ENCODE peak calls at places on chromosomes 12 and 14, in ten cellular contexts. J is transverse colon, O is spleen, F is endothelial cell of umbilical vein, E is breast epithelium, B is lower leg skin, D is adrenal gland, K is K562, M is HCT116, Q is heart left ventricle. Y is an unnamed sample.

GRCh38 chr14:77099425-77100167 is 1.5 kb downstream of the CIPC start:
- DNase-seq in J (no peak), O (no peak), F (peak; percentile 43), K (peak; percentile 53), D (no peak), Q (no peak), E (no peak), B (no peak), M (no peak), Y (no peak)

GRCh38 chr12:121452356-121453021 is 52.6 kb downstream of the RNF34 start:
- DNase-seq in B (peak; percentile 91), F (peak; percentile 6), Q (no peak), K (no peak), O (no peak), J (peak; percentile 76), D (no peak), M (no peak), E (peak; percentile 71), Y (no peak)

GRCh38 chr14:78184151-78184550 is 14.0 kb downstream of the NRXN3 start:
- DNase-seq in D (no peak), B (peak; percentile 9), K (no peak), E (no peak), Q (no peak), O (peak; percentile 15), M (no peak), F (no peak), J (no peak), Y (no peak)

GRCh38 chr14:88919502-88919901 is 95.1 kb downstream of the TTC8 start:
- DNase-seq in B (peak; percentile 39), E (no peak), J (peak; percentile 68), O (no peak), M (no peak), Q (no peak), D (no peak), K (no peak), F (no peak), Y (no peak)

GRCh38 chr12:14931359-14931758 is 7.0 kb downstream of the ERP27 start:
- DNase-seq in M (no peak), B (no peak), O (no peak), Q (no peak), D (no peak), F (no peak), J (no peak), K (no peak), E (no peak), Y (no peak)

GRCh38 chr12:122023339-122024131 is 1.9 kb downstream of the BCL7A start:
- DNase-seq in D (peak; percentile 72), J (peak; percentile 60), M (peak; percentile 42), O (peak; percentile 79), K (peak; percentile 69), B (peak; percentile 95), F (peak; percentile 79), E (peak; percentile 78), Q (peak; percentile 75), Y (peak; percentile 83)

GRCh38 chr12:24561411-24561871 is 387.5 kb downstream of the BCAT1 start:
- DNase-seq in Q (no peak), F (no peak), K (no peak), J (peak; percentile 10), E (no peak), M (no peak), O (no peak), D (peak; percentile 25), B (no peak), Y (peak; percentile 23)

GRCh38 chr12:39426636-39427245 is 16.2 kb downstream of the KIF21A start:
- DNase-seq in D (no peak), O (no peak), J (no peak), Q (no peak), F (no peak), B (no peak), E (no peak), K (no peak), M (no peak), Y (no peak)

GRCh38 chr12:94622475-94622874 is 27.9 kb downstream of the TMCC3 start:
- DNase-seq in D (no peak), K (no peak), E (no peak), J (no peak), F (peak; percentile 93), M (no peak), Q (no peak), B (no peak), O (no peak), Y (no peak)

GRCh38 chr14:75343914-75344313 is 65.3 kb downstream of the FOS start:
- DNase-seq in J (no peak), E (no peak), D (no peak), K (no peak), Q (no peak), F (no peak), B (no peak), M (no peak), O (no peak), Y (no peak)

GRCh38 chr14:31934767-31935266 is 142.3 kb upstream of the ARHGAP5 start:
- DNase-seq in J (peak; percentile 67), M (peak; percentile 58), D (peak; percentile 52), B (no peak), F (peak; percentile 53), E (peak; percentile 54), K (peak; percentile 57), Q (no peak), O (no peak), Y (no peak)

GRCh38 chr14:92960706-92961566 is 38.0 kb downstream of the CHGA start:
- DNase-seq in M (peak; percentile 32), J (no peak), D (no peak), F (no peak), K (no peak), E (no peak), Q (peak; percentile 47), B (no peak), O (peak; percentile 61), Y (no peak)

GRCh38 chr12:95147836-95148235 is 69.4 kb downstream of the FGD6 start:
- DNase-seq in M (no peak), E (no peak), F (no peak), K (no peak), O (no peak), Q (no peak), B (no peak), D (no peak), J (no peak), Y (no peak)

GRCh38 chr12:41967668-41968649 is 176.7 kb downstream of the GXYLT1 start:
- DNase-seq in E (no peak), K (no peak), M (no peak), F (peak; percentile 17), O (no peak), B (no peak), D (no peak), J (no peak), Q (no peak), Y (no peak)

GRCh38 chr14:51908086-51908485 is 47.7 kb downstream of the GNG2 start:
- DNase-seq in Q (no peak), K (no peak), M (no peak), F (no peak), E (no peak), B (no peak), J (no peak), D (no peak), O (no peak), Y (no peak)

GRCh38 chr14:24160850-24161804 is at the start of gene IRF9:
- DNase-seq in E (peak; percentile 93), Q (peak; percentile 97), M (peak; percentile 89), J (peak; percentile 98), F (peak; percentile 97), O (peak; percentile 98), B (peak; percentile 99), D (peak; percentile 99), K (peak; percentile 96), Y (peak; percentile 95)
- TF ChIP-seq POLR2A in E (peak; percentile 52), Q (peak; percentile 59), M (peak; percentile 53), J (peak; percentile 75), F (peak; percentile 88), O (peak; percentile 69), B (no peak), D (peak; percentile 15), K (peak; percentile 73), Y (peak; percentile 56)

GRCh38 chr14:57818511-57818910 is 47.4 kb downstream of the SLC35F4 start:
- DNase-seq in K (no peak), D (no peak), B (no peak), Q (no peak), M (no peak), E (no peak), F (no peak), J (no peak), O (no peak), Y (no peak)
- H3K4me3 ChIP-seq in K (no peak overlapping the region), D (no peak overlapping the region), B (no peak overlapping the region), Q (no peak overlapping the region), M (no peak overlapping the region), E (no peak overlapping the region), F (no peak overlapping the region), J (no peak overlapping the region), O (no peak overlapping the region), Y (no peak overlapping the region)

DNA sequence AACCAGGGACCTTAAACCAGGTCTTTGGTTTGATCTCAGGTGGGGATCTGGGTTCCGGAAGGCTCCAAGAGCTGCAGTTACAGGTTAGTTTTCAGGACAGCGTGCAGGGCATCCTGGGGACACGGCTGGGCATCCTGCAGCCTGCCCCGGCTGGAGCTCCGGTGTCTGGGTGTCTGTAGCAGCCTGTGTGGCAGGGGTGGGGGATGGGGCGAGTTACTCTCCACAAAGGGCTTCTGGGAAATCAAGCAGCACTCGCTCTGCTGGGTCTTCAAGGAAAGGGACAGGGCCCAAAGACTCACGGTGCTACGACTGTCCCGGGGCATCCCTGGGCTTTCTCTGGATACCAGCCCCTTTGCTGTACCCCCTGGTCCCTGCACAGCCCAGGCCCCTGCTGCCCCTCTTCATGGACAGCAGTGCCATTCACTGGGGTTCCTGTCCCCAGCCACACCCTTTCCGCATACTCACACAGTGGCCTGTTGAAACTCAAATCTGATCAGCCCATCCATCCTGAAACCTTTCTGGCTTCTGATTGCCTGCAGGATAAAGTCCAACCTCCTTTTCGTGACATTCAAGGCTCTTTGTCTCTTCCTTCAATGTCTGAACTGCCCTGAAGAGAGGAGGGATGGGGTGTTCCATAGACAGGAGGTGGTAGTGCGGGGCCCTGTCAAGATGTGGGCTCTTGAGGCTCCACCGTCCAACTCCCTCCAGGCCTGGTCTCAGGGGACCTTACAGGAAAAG is 22.2 kb upstream of the PPP1R13B start:
- DNase-seq in E (no peak), O (no peak), B (no peak), Q (no peak), M (no peak), F (no peak), K (no peak), D (no peak), J (no peak), Y (no peak)
- TF ChIP-seq POLR2A in E (no peak), O (no peak), B (no peak), Q (no peak), M (no peak), F (no peak), K (no peak), D (no peak), J (no peak), Y (no peak)

DNA sequence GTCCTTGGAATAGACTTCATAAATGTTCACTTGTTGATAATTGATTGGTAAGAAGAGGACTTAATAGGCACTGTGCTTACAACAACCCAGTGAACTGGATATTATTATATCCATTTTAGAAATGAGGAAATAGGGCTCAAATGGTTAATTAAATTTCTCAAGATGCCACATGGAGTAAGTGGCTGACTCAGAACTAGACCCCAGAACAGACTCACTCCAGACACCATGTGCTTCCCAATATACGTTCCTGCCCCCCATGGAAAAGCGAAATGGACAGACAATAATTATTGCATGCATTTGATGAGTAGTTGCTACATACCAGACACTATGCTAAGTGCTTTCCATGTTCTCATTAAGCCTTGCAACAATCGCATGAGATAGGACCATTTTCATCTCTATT is 895 bp upstream of the ANKS1B start:
- DNase-seq in J (no peak), D (no peak), K (no peak), E (no peak), M (no peak), F (no peak), O (no peak), Q (no peak), B (no peak), Y (no peak)
- H3K4me3 ChIP-seq in J (peak overlapping the region; percentile 66), D (no peak overlapping the region), K (no peak overlapping the region), E (peak overlapping the region; percentile 72), M (no peak overlapping the region), F (peak overlapping the region; percentile 72), O (peak overlapping the region; percentile 68), Q (peak overlapping the region; percentile 58), B (no peak overlapping the region), Y (no peak overlapping the region)